ENCODE peak calls at places on chromosomes 12 and 14, in four cellular contexts. U is CD8-positive, alpha-beta T cell; N is HFFc6; G is GM06990. T is an unnamed sample.

GRCh38 chr12:12267801-12268200 is 957 bp upstream of the LRP6 start:
- DNase-seq in U (no peak), N (no peak), G (no peak), T (peak)

GRCh38 chr12:124742702-124743101 is 121.0 kb downstream of the SCARB1 start:
- DNase-seq in G (no peak), U (no peak), N (no peak), T (no peak)

GRCh38 chr12:96878704-96879103 is 28.4 kb upstream of the NEDD1 start:
- DNase-seq in N (peak), G (no peak), U (no peak), T (no peak)

GRCh38 chr14:98889107-98889835 is 382.7 kb downstream of the BCL11B start:
- DNase-seq in G (no peak), U (no peak), N (no peak), T (no peak)

GRCh38 chr14:76203086-76204001 is 51.6 kb downstream of the GPATCH2L start:
- DNase-seq in G (peak), U (no peak), N (peak), T (peak)

GRCh38 chr12:50482566-50482965 is 22.2 kb upstream of the DIP2B start:
- DNase-seq in N (no peak), U (no peak), G (no peak), T (no peak)

GRCh38 chr12:129052373-129052772 is 199.1 kb downstream of the GLT1D1 start:
- DNase-seq in G (no peak), N (no peak), U (no peak), T (no peak)

GRCh38 chr12:122125452-122126341 is 47.1 kb downstream of the MLXIP start:
- DNase-seq in U (no peak), G (no peak), N (no peak), T (no peak)

GRCh38 chr14:79834856-79835255 is 376.4 kb downstream of the DIO2 start:
- DNase-seq in U (no peak), G (no peak), N (no peak), T (no peak)

GRCh38 chr12:6468283-6468575 is 2.2 kb downstream of the VAMP1 start:
- DNase-seq in U (no peak), N (peak), G (no peak), T (no peak)

GRCh38 chr12:102735104-102735503 is 181.9 kb downstream of the PAH start:
- DNase-seq in N (no peak), U (no peak), G (peak), T (no peak)

GRCh38 chr14:64233791-64234190 is 60.4 kb downstream of the ESR2 start:
- DNase-seq in N (no peak), U (no peak), G (no peak), T (no peak)

GRCh38 chr12:118302053-118302452 is 70.7 kb downstream of the TAOK3 start:
- DNase-seq in N (peak), U (no peak), G (no peak), T (no peak)

GRCh38 chr12:86052921-86053320 is 178.8 kb downstream of the NTS start:
- DNase-seq in N (no peak), G (no peak), U (no peak), T (no peak)

GRCh38 chr12:98294426-98294825 is 221.0 kb upstream of the TMPO start:
- DNase-seq in G (no peak), N (no peak), U (no peak), T (no peak)

GRCh38 chr12:98296462-98297079 is 218.8 kb upstream of the TMPO start:
- DNase-seq in U (no peak), G (no peak), N (no peak), T (no peak)

GRCh38 chr12:98297557-98297956 is 217.8 kb upstream of the TMPO start:
- DNase-seq in U (no peak), G (no peak), N (no peak), T (no peak)

GRCh38 chr12:98295681-98296080 is 219.7 kb upstream of the TMPO start:
- DNase-seq in G (no peak), N (no peak), U (no peak), T (no peak)

DNA sequence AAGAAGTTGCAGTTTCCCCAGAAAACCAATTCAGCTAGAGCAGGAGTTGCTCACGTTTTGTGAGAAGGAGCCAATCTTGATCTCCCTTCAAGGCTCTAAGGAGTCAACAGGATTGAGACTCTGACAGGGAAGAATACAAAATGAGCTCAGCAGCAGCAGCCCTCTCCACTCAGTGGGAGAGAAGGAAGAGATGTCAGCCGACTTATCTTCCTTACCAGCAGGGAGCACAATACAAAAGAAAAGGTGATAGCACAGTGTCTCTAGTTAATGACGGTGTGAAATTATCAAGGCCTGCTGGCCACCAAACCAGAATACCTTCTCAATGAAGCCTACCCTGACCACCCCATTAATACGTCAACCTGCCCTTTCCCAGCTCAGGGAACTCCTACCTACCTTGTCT is 223.6 kb upstream of the TMPO start:
- DNase-seq in U (no peak), G (no peak), N (no peak), T (no peak)
- TF ChIP-seq CTCF in U (no peak), G (no peak), N (no peak), T (no peak)

DNA sequence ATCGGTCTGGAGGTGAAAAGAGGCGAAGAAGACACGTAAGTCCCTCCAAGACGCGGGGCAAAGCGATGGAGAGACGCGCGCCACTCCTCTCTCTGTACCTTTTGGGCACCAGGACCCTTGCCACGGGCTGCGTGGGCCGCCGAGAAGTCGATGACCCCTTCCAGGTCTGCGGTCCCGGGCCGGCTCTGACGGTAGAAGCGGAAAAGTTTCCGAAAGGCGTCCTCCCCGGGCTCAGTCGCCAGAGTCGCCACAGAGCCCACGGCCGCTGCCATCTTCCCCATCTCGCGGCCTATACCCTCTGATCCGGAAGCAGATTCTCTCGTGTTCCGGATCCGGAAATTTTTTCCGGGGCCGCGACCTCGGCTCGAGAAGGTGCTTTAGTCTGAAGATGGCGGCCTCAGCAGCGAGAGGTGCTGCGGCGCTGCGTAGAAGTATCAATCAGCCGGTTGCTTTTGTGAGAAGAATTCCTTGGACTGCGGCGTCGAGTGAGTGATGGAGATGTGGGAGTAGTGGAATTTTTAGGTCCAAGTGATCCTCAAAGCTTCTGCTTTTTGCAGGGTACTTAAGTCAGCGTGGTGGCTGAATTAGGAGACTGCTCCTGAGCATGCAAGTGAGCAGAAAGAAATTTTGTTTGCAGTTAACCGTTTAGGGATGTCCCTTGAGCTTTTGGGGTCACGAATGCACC is at the start of the genes ALKBH1 and SLIRP:
- DNase-seq in G (peak), U (peak), N (peak), T (peak)
- TF ChIP-seq CTCF in G (no peak), U (no peak), N (no peak), T (no peak)

DNA sequence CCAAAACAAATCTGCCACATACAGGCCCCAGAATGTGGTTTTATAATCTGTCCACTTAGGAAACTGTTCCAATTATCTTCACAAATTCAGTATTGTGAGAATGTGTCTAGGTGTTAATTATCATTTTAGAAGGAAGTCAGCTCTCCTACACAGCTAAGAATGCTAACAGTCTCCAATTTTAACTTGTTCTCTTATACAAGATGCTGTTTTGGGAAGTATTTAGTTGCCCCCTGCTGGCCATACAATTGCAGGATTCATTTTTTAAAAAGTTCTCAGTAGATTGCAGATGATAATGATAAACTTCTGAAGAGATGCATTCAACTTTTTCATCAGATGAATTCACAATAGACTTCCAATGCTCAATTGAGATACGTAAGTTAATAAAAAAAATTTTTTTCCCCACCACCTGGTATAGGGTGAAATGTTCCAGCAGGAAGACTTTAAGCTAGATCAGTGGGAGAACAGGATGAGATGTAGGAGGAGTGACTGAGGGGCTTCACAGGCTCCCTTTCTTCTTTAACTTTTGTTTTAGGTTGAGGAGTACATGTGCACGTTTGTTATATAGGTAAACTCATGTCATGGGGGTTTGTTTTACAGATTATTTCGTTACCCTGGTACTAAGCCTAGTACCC is 27.3 kb upstream of the OSBPL8 start:
- DNase-seq in U (peak), N (peak), G (peak), T (no peak)
- TF ChIP-seq CTCF in U (peak), N (peak), G (peak), T (peak)

DNA sequence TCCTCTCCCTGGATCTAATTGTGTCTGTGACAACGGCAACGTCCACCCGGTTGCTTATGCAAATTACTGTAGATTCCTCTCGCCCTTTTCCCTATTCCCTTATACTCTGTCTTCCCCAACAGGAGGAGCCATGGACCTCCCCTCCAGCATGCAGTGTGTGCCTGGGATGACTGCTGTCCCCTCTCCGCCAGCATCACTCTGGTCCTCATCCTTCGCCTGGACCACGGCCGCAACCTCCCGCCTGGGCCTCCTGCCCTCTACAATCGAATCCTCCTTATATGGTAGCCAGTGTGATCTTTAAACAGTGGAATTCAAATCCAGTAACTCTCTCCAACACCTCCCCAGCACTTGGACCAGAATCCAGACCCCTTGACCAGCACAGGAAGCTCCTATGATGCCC is 30.6 kb upstream of the PRIMA1 start:
- DNase-seq in G (no peak), U (no peak), N (no peak), T (no peak)
- TF ChIP-seq CTCF in G (no peak), U (no peak), N (no peak), T (no peak)

DNA sequence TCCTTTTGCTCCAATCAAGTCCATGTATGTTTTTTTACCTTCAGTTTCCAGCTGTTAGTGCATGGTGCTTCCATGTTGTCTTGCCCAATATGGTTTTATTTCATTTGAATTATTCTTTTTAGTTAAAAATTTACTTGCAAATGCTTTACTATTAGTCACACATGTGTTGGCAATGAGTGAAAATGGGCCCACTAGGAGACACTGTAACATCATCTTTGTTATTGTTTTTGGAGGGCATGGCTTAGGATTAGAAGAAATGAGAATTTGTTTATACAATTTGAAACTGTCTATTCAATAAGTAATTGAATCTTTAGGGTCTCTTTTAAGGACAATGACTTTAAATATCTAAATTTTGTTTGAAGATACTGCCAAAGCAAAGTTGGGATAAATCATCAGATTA is 133.7 kb downstream of the BRMS1L start:
- DNase-seq in N (no peak), G (no peak), U (no peak), T (no peak)
- TF ChIP-seq CTCF in N (peak), G (peak), U (no peak), T (peak)

GRCh38 chr12:23057571-23057970 is 432.6 kb downstream of the ETNK1 start:
- DNase-seq in N (no peak), G (no peak), U (no peak), T (no peak)

GRCh38 chr12:23060161-23060560 is 435.2 kb downstream of the ETNK1 start:
- DNase-seq in N (no peak), G (no peak), U (no peak), T (no peak)

GRCh38 chr12:23049180-23049579 is 424.2 kb downstream of the ETNK1 start:
- DNase-seq in N (no peak), G (no peak), U (no peak), T (no peak)

DNA sequence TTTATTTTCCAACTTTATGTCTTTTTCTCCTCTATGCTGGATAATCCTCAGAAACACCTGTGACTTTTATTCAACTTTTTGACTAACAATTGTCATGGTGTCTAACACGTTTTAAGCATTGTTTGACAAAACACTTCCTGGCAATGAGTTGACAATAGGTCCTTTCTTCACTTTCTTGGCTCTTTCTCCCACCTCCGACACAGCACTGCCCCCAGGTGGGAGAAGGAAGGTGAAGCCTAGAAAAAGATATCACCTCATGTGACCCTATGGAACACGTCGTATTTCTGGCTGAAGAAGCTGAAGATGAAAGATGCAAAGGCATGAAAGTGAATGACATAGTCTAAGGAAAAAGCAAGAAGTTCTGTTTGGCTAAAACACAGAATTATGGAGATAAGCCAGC is 430.0 kb downstream of the ETNK1 start:
- DNase-seq in U (no peak), G (no peak), N (no peak), T (no peak)
- TF ChIP-seq CTCF in U (no peak), G (peak), N (peak), T (no peak)

GRCh38 chr14:42111355-42111754 is 504.7 kb downstream of the LRFN5 start:
- DNase-seq in N (no peak), G (no peak), U (no peak), T (no peak)

GRCh38 chr14:42113358-42114070 is 506.8 kb downstream of the LRFN5 start:
- DNase-seq in N (no peak), G (no peak), U (no peak), T (no peak)

GRCh38 chr14:42112108-42112507 is 505.4 kb downstream of the LRFN5 start:
- DNase-seq in U (no peak), N (no peak), G (no peak), T (no peak)

GRCh38 chr14:42110167-42110566 is 503.5 kb downstream of the LRFN5 start:
- DNase-seq in N (no peak), G (no peak), U (no peak), T (peak)
- TF ChIP-seq CTCF in N (peak), G (peak), U (no peak), T (peak)

DNA sequence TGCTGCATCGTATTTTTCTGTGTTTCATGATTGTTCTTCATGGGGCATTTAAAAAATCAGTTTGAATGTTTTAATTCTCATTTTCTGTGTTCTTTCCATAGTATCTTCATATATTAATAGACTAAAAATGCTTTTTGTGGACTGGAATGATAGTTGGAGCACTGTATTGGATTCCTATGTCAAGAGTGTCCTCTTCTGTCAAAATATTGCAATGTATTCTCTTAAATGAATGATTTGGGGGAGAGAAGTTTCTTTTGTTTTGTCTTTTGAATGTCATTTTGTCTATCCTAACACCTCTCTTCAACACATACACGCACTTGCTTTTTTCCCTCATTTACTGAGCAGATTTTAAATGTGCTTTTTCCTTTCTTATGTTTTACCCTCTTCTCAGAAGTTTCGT is 4.7 kb upstream of the EIF2S3B start:
- DNase-seq in N (no peak), U (no peak), G (no peak), T (no peak)
- TF ChIP-seq CTCF in N (peak), U (no peak), G (no peak), T (peak)

GRCh38 chr12:116067892-116068291 is 209.6 kb downstream of the MED13L start:
- DNase-seq in U (no peak), G (no peak), N (no peak), T (no peak)

GRCh38 chr12:116068853-116069252 is 208.6 kb downstream of the MED13L start:
- DNase-seq in N (no peak), G (no peak), U (no peak), T (no peak)

GRCh38 chr12:116065561-116065960 is 211.9 kb downstream of the MED13L start:
- DNase-seq in G (no peak), U (no peak), N (peak), T (no peak)

GRCh38 chr12:116068371-116068770 is 209.1 kb downstream of the MED13L start:
- DNase-seq in G (no peak), U (no peak), N (no peak), T (no peak)

GRCh38 chr12:116066381-116067230 is 210.9 kb downstream of the MED13L start:
- DNase-seq in G (no peak), U (peak), N (peak), T (peak)
- TF ChIP-seq CTCF in G (peak), U (peak), N (peak), T (peak)

GRCh38 chr14:22908601-22909000 is 10.3 kb downstream of the RBM23 start:
- DNase-seq in N (no peak), U (no peak), G (no peak), T (no peak)
- TF ChIP-seq CTCF in N (no peak), U (no peak), G (no peak), T (no peak)